ENCODE peak calls at places on chromosomes 11 and 22, in ten cellular contexts. One of them, this sample, is unnamed.
A peak's percentile ranks its signal among the peaks of the same experiment; 100 is the strongest.

GRCh38 chr11:312092-312816 is 1.6 kb upstream of the IFITM1 start:
- DNase-seq in colonic mucosa: no peak
- DNase-seq in heart right ventricle: no peak
- DNase-seq in H7: no peak
- DNase-seq in T-helper 2 cell: no peak
- DNase-seq in NCI-H1436 treated with DMSO at 0.1 percent for 48 hours: no peak
- DNase-seq in upper lobe of right lung: no peak
- DNase-seq in left colon: no peak
- DNase-seq in MCF 10A: no peak
- DNase-seq in non-pigmented ciliary epithelial cell: no peak
- DNase-seq in this sample: no peak

GRCh38 chr11:17923213-17923612 is 89.6 kb downstream of the SERGEF start:
- DNase-seq in T-helper 2 cell: no peak
- DNase-seq in colonic mucosa: no peak
- DNase-seq in non-pigmented ciliary epithelial cell: no peak
- DNase-seq in heart right ventricle: peak; percentile 29
- DNase-seq in upper lobe of right lung: no peak
- DNase-seq in left colon: no peak
- DNase-seq in NCI-H1436 treated with DMSO at 0.1 percent for 48 hours: no peak
- DNase-seq in H7: no peak
- DNase-seq in MCF 10A: no peak
- DNase-seq in this sample: no peak

GRCh38 chr11:116507849-116508695 is 264.7 kb downstream of the BUD13 start:
- DNase-seq in heart right ventricle: no peak
- DNase-seq in left colon: no peak
- DNase-seq in non-pigmented ciliary epithelial cell: no peak
- DNase-seq in T-helper 2 cell: no peak
- DNase-seq in NCI-H1436 treated with DMSO at 0.1 percent for 48 hours: no peak
- DNase-seq in upper lobe of right lung: no peak
- DNase-seq in MCF 10A: no peak
- DNase-seq in H7: no peak
- DNase-seq in colonic mucosa: no peak
- DNase-seq in this sample: no peak

GRCh38 chr11:117833401-117833891 is 8.9 kb upstream of the FXYD2 start:
- DNase-seq in heart right ventricle: peak; percentile 2
- DNase-seq in MCF 10A: peak; percentile 75
- DNase-seq in non-pigmented ciliary epithelial cell: no peak
- DNase-seq in upper lobe of right lung: peak; percentile 88
- DNase-seq in colonic mucosa: peak; percentile 87
- DNase-seq in NCI-H1436 treated with DMSO at 0.1 percent for 48 hours: no peak
- DNase-seq in left colon: peak; percentile 94
- DNase-seq in T-helper 2 cell: no peak
- DNase-seq in H7: peak; percentile 40
- DNase-seq in this sample: peak; percentile 52

GRCh38 chr11:35752115-35752514 is 89.5 kb downstream of the TRIM44 start:
- DNase-seq in NCI-H1436 treated with DMSO at 0.1 percent for 48 hours: no peak
- DNase-seq in heart right ventricle: no peak
- DNase-seq in non-pigmented ciliary epithelial cell: no peak
- DNase-seq in colonic mucosa: no peak
- DNase-seq in H7: no peak
- DNase-seq in MCF 10A: no peak
- DNase-seq in left colon: no peak
- DNase-seq in upper lobe of right lung: no peak
- DNase-seq in T-helper 2 cell: no peak
- DNase-seq in this sample: no peak

GRCh38 chr22:20399866-20400605 is 6.1 kb downstream of the ZNF74 start:
- DNase-seq in left colon: no peak
- DNase-seq in H7: no peak
- DNase-seq in T-helper 2 cell: no peak
- DNase-seq in MCF 10A: no peak
- DNase-seq in upper lobe of right lung: no peak
- DNase-seq in non-pigmented ciliary epithelial cell: no peak
- DNase-seq in NCI-H1436 treated with DMSO at 0.1 percent for 48 hours: no peak
- DNase-seq in colonic mucosa: no peak
- DNase-seq in heart right ventricle: no peak
- DNase-seq in this sample: no peak

GRCh38 chr22:44245867-44246266 is 65.1 kb downstream of the PARVG start:
- DNase-seq in colonic mucosa: no peak
- DNase-seq in NCI-H1436 treated with DMSO at 0.1 percent for 48 hours: no peak
- DNase-seq in H7: no peak
- DNase-seq in T-helper 2 cell: no peak
- DNase-seq in non-pigmented ciliary epithelial cell: no peak
- DNase-seq in MCF 10A: no peak
- DNase-seq in upper lobe of right lung: no peak
- DNase-seq in heart right ventricle: no peak
- DNase-seq in left colon: no peak
- DNase-seq in this sample: peak; percentile 64

GRCh38 chr22:19820880-19821522 is 33.7 kb downstream of the GNB1L start:
- DNase-seq in MCF 10A: no peak
- DNase-seq in NCI-H1436 treated with DMSO at 0.1 percent for 48 hours: no peak
- DNase-seq in upper lobe of right lung: peak; percentile 56
- DNase-seq in colonic mucosa: peak; percentile 10
- DNase-seq in T-helper 2 cell: no peak
- DNase-seq in left colon: no peak
- DNase-seq in heart right ventricle: no peak
- DNase-seq in non-pigmented ciliary epithelial cell: no peak
- DNase-seq in H7: peak; percentile 83
- DNase-seq in this sample: peak; percentile 56

GRCh38 chr11:30310623-30311022 is 12.3 kb upstream of the ARL14EP start:
- DNase-seq in non-pigmented ciliary epithelial cell: no peak
- DNase-seq in heart right ventricle: no peak
- DNase-seq in H7: no peak
- DNase-seq in NCI-H1436 treated with DMSO at 0.1 percent for 48 hours: no peak
- DNase-seq in left colon: no peak
- DNase-seq in T-helper 2 cell: no peak
- DNase-seq in upper lobe of right lung: no peak
- DNase-seq in colonic mucosa: no peak
- DNase-seq in MCF 10A: no peak
- DNase-seq in this sample: no peak